ENCODE peak calls at places on chromosomes 16 and 17, in nine cellular contexts. S is astrocyte; U is GM06990; F is CD8-positive, alpha-beta T cell; Z is adrenal gland; Y is AG04450; D is ascending aorta; P is colonic mucosa; L is skeletal muscle cell. G is an unnamed sample.

GRCh38 chr17:9234404-9234945 is 213.2 kb downstream of the NTN1 start:
- DNase-seq in D (no peak), U (no peak), Z (no peak), Y (no peak), P (no peak), L (no peak), S (no peak), F (no peak), G (no peak)

GRCh38 chr17:45146616-45147101 is 1.6 kb upstream of the HEXIM1 start:
- DNase-seq in L (no peak), U (no peak), P (peak; percentile 81), Z (peak; percentile 84), S (peak; percentile 95), D (peak; percentile 83), F (no peak), Y (no peak), G (no peak)

GRCh38 chr16:819336-819735 is 18.8 kb upstream of the GNG13 start:
- DNase-seq in Y (no peak), L (no peak), F (peak; percentile 18), P (no peak), S (no peak), U (no peak), Z (no peak), D (no peak), G (no peak)

GRCh38 chr17:47736501-47737211 is 3.6 kb downstream of the TBX21 start:
- DNase-seq in P (no peak), D (peak; percentile 27), L (no peak), Y (no peak), F (no peak), Z (peak; percentile 4), S (no peak), U (no peak), G (no peak)

GRCh38 chr17:34226011-34226410 is 29.1 kb upstream of the CCL2 start:
- DNase-seq in F (no peak), Z (no peak), P (no peak), S (peak; percentile 77), D (no peak), L (no peak), Y (no peak), U (no peak), G (no peak)

GRCh38 chr17:8826808-8827435 is 27.8 kb upstream of the MFSD6L start:
- DNase-seq in Z (no peak), S (no peak), Y (no peak), L (no peak), P (peak; percentile 9), F (no peak), U (no peak), D (peak; percentile 48), G (no peak)

GRCh38 chr16:27369806-27370205 is 32.2 kb upstream of the IL21R start:
- DNase-seq in P (no peak), D (no peak), Y (peak; percentile 21), U (no peak), F (no peak), L (no peak), S (peak; percentile 48), Z (no peak), G (no peak)

GRCh38 chr16:29983420-29984136 is 9.9 kb downstream of the TAOK2 start:
- DNase-seq in S (no peak), D (no peak), Y (no peak), L (no peak), Z (no peak), F (no peak), U (no peak), P (no peak), G (no peak)

GRCh38 chr17:48153711-48154642 is 46.4 kb downstream of the SNX11 start:
- DNase-seq in U (no peak), Z (no peak), P (peak; percentile 74), L (no peak), D (no peak), S (peak; percentile 29), Y (peak; percentile 3), F (no peak), G (peak; percentile 58)

GRCh38 chr17:41511130-41511529 is 5.7 kb upstream of the KRT13 start:
- DNase-seq in Z (no peak), L (no peak), S (no peak), D (no peak), Y (no peak), P (peak; percentile 86), F (no peak), U (no peak), G (no peak)

GRCh38 chr17:50412188-50412732 is 13.8 kb upstream of the ACSF2 start:
- DNase-seq in U (no peak), Y (no peak), L (no peak), Z (no peak), P (peak; percentile 51), S (no peak), D (no peak), F (no peak), G (no peak)

GRCh38 chr17:14813649-14814048 is 451.5 kb downstream of the PMP22 start:
- DNase-seq in Y (no peak), D (no peak), P (no peak), Z (peak; percentile 38), F (no peak), L (no peak), S (no peak), U (no peak), G (peak; percentile 20)

GRCh38 chr17:82272495-82273326 is 789 bp downstream of the CSNK1D start:
- DNase-seq in Y (no peak), F (no peak), P (peak; percentile 60), S (no peak), U (peak; percentile 42), D (peak; percentile 71), Z (peak; percentile 53), L (no peak), G (peak; percentile 40)

GRCh38 chr17:10879110-10879509 is 41.2 kb upstream of the PIRT start:
- DNase-seq in D (no peak), Y (no peak), U (no peak), P (peak; percentile 45), L (no peak), S (no peak), F (no peak), Z (no peak), G (no peak)

GRCh38 chr17:47324224-47325020 is 667 bp downstream of the EFCAB13 start:
- DNase-seq in Z (peak; percentile 65), D (peak; percentile 83), L (no peak), F (peak; percentile 8), U (peak; percentile 84), P (peak; percentile 68), S (peak; percentile 47), Y (no peak), G (peak; percentile 50)

GRCh38 chr17:7258731-7259554 is 3.3 kb downstream of the CLDN7 start:
- DNase-seq in D (no peak), F (no peak), L (no peak), P (peak; percentile 86), S (no peak), Z (no peak), Y (no peak), U (no peak), G (no peak)

GRCh38 chr17:51258756-51259573 is 884 bp downstream of the MBTD1 start:
- DNase-seq in D (no peak), S (no peak), P (peak; percentile 55), U (no peak), L (no peak), F (no peak), Y (no peak), Z (peak; percentile 55), G (peak; percentile 52)

GRCh38 chr16:64311241-64311640 is 810.6 kb downstream of the CDH11 start:
- DNase-seq in P (no peak), Y (no peak), L (no peak), U (no peak), S (peak; percentile 37), Z (no peak), F (no peak), D (no peak), G (no peak)

GRCh38 chr17:76159157-76159556 is 18.1 kb upstream of the FOXJ1 start:
- DNase-seq in Z (no peak), F (no peak), L (no peak), P (no peak), U (no peak), S (no peak), Y (no peak), D (no peak), G (no peak)

GRCh38 chr16:31877876-31878642 is 4.5 kb downstream of the ZNF267 start:
- DNase-seq in L (no peak), S (no peak), U (no peak), Y (no peak), D (no peak), Z (no peak), F (no peak), P (no peak), G (no peak)
- H3K4me3 ChIP-seq in L (no peak overlapping the region), S (no peak overlapping the region), U (peak overlapping the region; percentile 53), Y (no peak overlapping the region), D (no peak overlapping the region), Z (no peak overlapping the region), F (no peak overlapping the region), P (no peak overlapping the region), G (no peak overlapping the region)

GRCh38 chr16:88383401-88384221 is 852 bp downstream of the ZNF469 start:
- DNase-seq in Y (no peak), S (peak; percentile 27), L (no peak), F (no peak), U (no peak), D (no peak), P (no peak), Z (peak; percentile 49), G (peak; percentile 40)
- H3K4me3 ChIP-seq in Y (peak overlapping the region; percentile 79), S (peak overlapping the region; percentile 74), L (peak overlapping the region; percentile 62), F (no peak overlapping the region), U (no peak overlapping the region), D (peak overlapping the region; percentile 63), P (peak overlapping the region; percentile 20), Z (peak overlapping the region; percentile 57), G (no peak overlapping the region)

DNA sequence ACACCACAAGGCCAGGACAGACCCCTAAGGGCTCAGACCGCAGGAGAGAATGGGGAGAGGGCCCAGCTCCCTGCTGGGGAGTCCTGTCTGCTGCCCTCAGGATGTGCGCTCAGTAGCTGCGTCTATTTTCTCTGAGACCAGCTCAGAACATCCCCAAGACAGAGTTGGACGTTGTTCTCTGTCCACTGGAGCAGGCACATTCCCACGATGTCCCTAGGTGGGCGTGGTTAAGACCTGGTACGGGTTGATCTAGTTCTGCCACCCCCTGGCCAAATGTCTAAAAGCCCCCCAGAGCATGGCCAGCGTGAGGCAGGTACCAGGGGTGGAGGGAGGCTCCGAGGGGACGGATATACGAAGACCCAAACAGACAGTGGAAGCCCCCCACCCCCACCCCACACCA is 842 bp upstream of the CALB2 start:
- DNase-seq in D (no peak), F (no peak), S (no peak), Y (no peak), U (no peak), P (no peak), Z (no peak), L (no peak), G (no peak)
- H3K4me3 ChIP-seq in D (no peak overlapping the region), F (no peak overlapping the region), S (no peak overlapping the region), Y (no peak overlapping the region), U (no peak overlapping the region), P (no peak overlapping the region), Z (no peak overlapping the region), L (no peak overlapping the region), G (no peak overlapping the region)

GRCh38 chr17:73642659-73643011 is 1.6 kb downstream of the SDK2 start:
- DNase-seq in L (no peak), Y (no peak), S (no peak), F (no peak), P (no peak), U (no peak), Z (no peak), D (no peak), G (no peak)
- H3K4me3 ChIP-seq in L (peak overlapping the region; percentile 33), Y (no peak overlapping the region), S (peak overlapping the region; percentile 49), F (peak overlapping the region; percentile 65), P (peak overlapping the region; percentile 45), U (no peak overlapping the region), Z (peak overlapping the region; percentile 53), D (peak overlapping the region; percentile 61), G (peak overlapping the region; percentile 50)

GRCh38 chr16:89099905-89100304 is 6.3 kb downstream of the ACSF3 start:
- DNase-seq in U (no peak), S (no peak), Y (no peak), Z (no peak), L (no peak), F (no peak), P (peak; percentile 75), D (no peak), G (no peak)
- H3K4me3 ChIP-seq in U (no peak overlapping the region), S (no peak overlapping the region), Y (no peak overlapping the region), Z (no peak overlapping the region), L (no peak overlapping the region), F (no peak overlapping the region), P (no peak overlapping the region), D (no peak overlapping the region), G (no peak overlapping the region)